ENCODE peak calls at places on chromosomes 7 and 10, in eight cellular contexts. V, O, T, R, B, F, Q and M are unnamed samples.

GRCh38 chr10:28668363-28669226 is 8.7 kb upstream of the BAMBI start:
- DNase-seq in V (peak), O (peak), T (peak), R (peak), B (peak), F (peak), Q (peak), M (peak)

GRCh38 chr7:85483205-85483604 is 296.3 kb upstream of the SEMA3D start:
- DNase-seq in V (no peak), O (no peak), T (no peak), R (no peak), B (no peak), F (no peak), Q (no peak), M (no peak)

GRCh38 chr7:17207220-17207619 is 91.2 kb upstream of the AHR start:
- DNase-seq in V (no peak), O (no peak), T (no peak), R (no peak), B (no peak), F (no peak), Q (peak), M (no peak)

GRCh38 chr10:102246261-102246660 is 929 bp downstream of the GBF1 start:
- DNase-seq in V (no peak), O (no peak), T (no peak), R (no peak), B (no peak), F (no peak), Q (no peak), M (no peak)

GRCh38 chr10:14032406-14032998 is 298.2 kb downstream of the FRMD4A start:
- DNase-seq in V (no peak), O (peak), T (peak), R (no peak), B (peak), F (no peak), Q (peak), M (no peak)

GRCh38 chr7:110421490-110422241 is 669.3 kb upstream of the LRRN3 start:
- DNase-seq in V (no peak), O (no peak), T (no peak), R (no peak), B (no peak), F (no peak), Q (no peak), M (no peak)

GRCh38 chr7:35544028-35544742 is 150.8 kb downstream of the HERPUD2 start:
- DNase-seq in V (no peak), O (no peak), T (no peak), R (no peak), B (no peak), F (no peak), Q (no peak), M (no peak)

GRCh38 chr7:121307021-121307575 is 21.7 kb upstream of the WNT16 start:
- DNase-seq in V (no peak), O (no peak), T (no peak), R (no peak), B (no peak), F (no peak), Q (no peak), M (no peak)

GRCh38 chr7:98251251-98251843 is 685 bp downstream of the TECPR1 start:
- DNase-seq in V (no peak), O (peak), T (peak), R (no peak), B (peak), F (peak), Q (no peak), M (no peak)

GRCh38 chr10:12499587-12499986 is 150.2 kb downstream of the CAMK1D start:
- DNase-seq in V (no peak), O (no peak), T (no peak), R (no peak), B (no peak), F (no peak), Q (no peak), M (no peak)

GRCh38 chr10:51014680-51015425 is 59.4 kb upstream of the PRKG1 start:
- DNase-seq in V (no peak), O (no peak), T (no peak), R (no peak), B (no peak), F (no peak), Q (no peak), M (no peak)

GRCh38 chr10:89373916-89374711 is 3.7 kb upstream of the IFIT1B start:
- DNase-seq in V (no peak), O (no peak), T (peak), R (no peak), B (no peak), F (no peak), Q (peak), M (no peak)

GRCh38 chr7:97460433-97460832 is 271.5 kb upstream of the TAC1 start:
- DNase-seq in V (no peak), O (no peak), T (no peak), R (no peak), B (no peak), F (no peak), Q (no peak), M (no peak)

GRCh38 chr7:116687801-116688201 is 15.8 kb downstream of the MET start:
- DNase-seq in V (no peak), O (no peak), T (no peak), R (no peak), B (peak), F (no peak), Q (peak), M (no peak)